ENCODE peak calls at places on chromosomes 12 and 14, in four cellular contexts. M is GM13976, P is sciatic nerve, O is heart right ventricle. U is an unnamed sample.

GRCh38 chr12:42990387-42990786 is 400.8 kb upstream of the PRICKLE1 start:
- DNase-seq in M (no peak), P (no peak), O (no peak), U (no peak)

GRCh38 chr14:95811813-95812212 is 64.8 kb upstream of the TUNAR start:
- DNase-seq in M (no peak), P (no peak), O (no peak), U (peak)

GRCh38 chr12:112111931-112112330 is 3.3 kb upstream of the NAA25 start:
- DNase-seq in M (no peak), P (no peak), O (no peak), U (peak)

GRCh38 chr12:71694099-71694820 is 8.4 kb downstream of the TMEM19 start:
- DNase-seq in M (peak), P (no peak), O (no peak), U (no peak)

GRCh38 chr12:88562151-88562550 is 18.1 kb downstream of the KITLG start:
- DNase-seq in M (no peak), P (no peak), O (no peak), U (no peak)

GRCh38 chr12:129304532-129304931 is 451.3 kb downstream of the GLT1D1 start:
- DNase-seq in M (no peak), P (no peak), O (no peak), U (no peak)

GRCh38 chr14:103057028-103057371 is 349 bp downstream of the CDC42BPB start:
- DNase-seq in M (peak), P (peak), O (no peak), U (no peak)

GRCh38 chr12:56102683-56103065 is 1.7 kb upstream of the PA2G4 start:
- DNase-seq in M (no peak), P (no peak), O (no peak), U (no peak)

GRCh38 chr12:120468271-120468845 is 1.2 kb downstream of the SRSF9 start:
- DNase-seq in M (peak), P (peak), O (peak), U (peak)

GRCh38 chr14:33734387-33734786 is 216.5 kb downstream of the EGLN3 start:
- DNase-seq in M (no peak), P (no peak), O (no peak), U (no peak)

GRCh38 chr12:128969480-128970055 is 116.3 kb downstream of the GLT1D1 start:
- DNase-seq in M (peak), P (no peak), O (no peak), U (no peak)

GRCh38 chr12:56723889-56724659 is 1.0 kb downstream of the NACA start:
- DNase-seq in M (no peak), P (no peak), O (peak), U (no peak)

GRCh38 chr14:90587252-90587910 is 190.6 kb downstream of the CALM1 start:
- DNase-seq in M (no peak), P (no peak), O (no peak), U (no peak)

GRCh38 chr12:97324471-97324870 is 138.1 kb upstream of the RMST start:
- DNase-seq in M (no peak), P (no peak), O (no peak), U (no peak)

GRCh38 chr12:47417146-47417545 is 288.7 kb downstream of the RPAP3 start:
- DNase-seq in M (no peak), P (no peak), O (no peak), U (no peak)

GRCh38 chr14:61569783-61570182 is 125.5 kb upstream of the HIF1A start:
- DNase-seq in M (no peak), P (no peak), O (no peak), U (no peak)

GRCh38 chr14:52003324-52003723 is 14.0 kb downstream of the RTRAF start:
- DNase-seq in M (no peak), P (no peak), O (no peak), U (no peak)

GRCh38 chr14:89165810-89166209 is 251.2 kb downstream of the FOXN3 start:
- DNase-seq in M (no peak), P (no peak), O (no peak), U (no peak)

GRCh38 chr12:1640630-1641234 is 11.7 kb downstream of the WNT5B start:
- DNase-seq in M (no peak), P (no peak), O (no peak), U (no peak)

GRCh38 chr12:15839682-15840081 is 42.5 kb upstream of the STRAP start:
- DNase-seq in M (no peak), P (no peak), O (no peak), U (no peak)

GRCh38 chr14:95044463-95045254 is 112.7 kb downstream of the DICER1 start:
- DNase-seq in M (no peak), P (peak), O (no peak), U (peak)

GRCh38 chr12:72271741-72272661 is at the start of gene TRHDE:
- DNase-seq in M (peak), P (peak), O (peak), U (no peak)

GRCh38 chr12:87660987-87661769 is 368.0 kb downstream of the C12orf50 start:
- DNase-seq in M (no peak), P (no peak), O (no peak), U (no peak)

GRCh38 chr12:63495974-63496373 is 172.3 kb downstream of the DPY19L2 start:
- DNase-seq in M (no peak), P (no peak), O (no peak), U (no peak)

GRCh38 chr14:59869381-59870255 is 958 bp downstream of the RTN1 start:
- DNase-seq in M (peak), P (no peak), O (no peak), U (no peak)

GRCh38 chr12:124921200-124922008 is 7.0 kb upstream of the UBC start:
- DNase-seq in M (peak), P (peak), O (peak), U (no peak)

GRCh38 chr14:53306926-53307325 is 153.8 kb upstream of the DDHD1 start:
- DNase-seq in M (no peak), P (no peak), O (no peak), U (no peak)

GRCh38 chr14:36988989-36989388 is 183.4 kb downstream of the SLC25A21 start:
- DNase-seq in M (no peak), P (no peak), O (no peak), U (no peak)

GRCh38 chr12:14396071-14396470 is 30.6 kb downstream of the ATF7IP start:
- DNase-seq in M (peak), P (no peak), O (no peak), U (no peak)

GRCh38 chr14:68973639-68974038 is 5.5 kb downstream of the ACTN1 start:
- DNase-seq in M (no peak), P (no peak), O (no peak), U (no peak)

GRCh38 chr12:52234226-52234810 is 1.3 kb downstream of the KRT7 start:
- DNase-seq in M (peak), P (no peak), O (no peak), U (no peak)

U was measured in ascending aorta.